ENCODE peak calls at places on chromosomes 12 and 14, in four cellular contexts. One of them, this sample, is unnamed. For H3K36me3, the result is how much of the 10 kb centered on the place peaks cover.

GRCh38 chr14:85573406-85573805 is 43.5 kb downstream of the FLRT2 start:
- DNase-seq in CD4-positive, alpha-beta memory T cell: no peak
- DNase-seq in adipocyte: no peak
- DNase-seq in kidney epithelial cell: no peak
- DNase-seq in this sample: no peak

GRCh38 chr14:21990116-21990515 is 316.5 kb upstream of the OR4E1 start:
- DNase-seq in kidney epithelial cell: no peak
- DNase-seq in CD4-positive, alpha-beta memory T cell: no peak
- DNase-seq in adipocyte: no peak
- DNase-seq in this sample: no peak

GRCh38 chr12:4567073-4567881 is 5.3 kb downstream of the DYRK4 start:
- DNase-seq in kidney epithelial cell: no peak
- DNase-seq in adipocyte: no peak
- DNase-seq in CD4-positive, alpha-beta memory T cell: no peak
- DNase-seq in this sample: no peak

GRCh38 chr12:102948941-102949352 is 8.5 kb upstream of the ASCL1 start:
- DNase-seq in CD4-positive, alpha-beta memory T cell: peak
- DNase-seq in kidney epithelial cell: no peak
- DNase-seq in adipocyte: peak
- DNase-seq in this sample: no peak

GRCh38 chr12:116492703-116493324 is 66.4 kb upstream of the MAP1LC3B2 start:
- DNase-seq in adipocyte: peak
- DNase-seq in CD4-positive, alpha-beta memory T cell: peak
- DNase-seq in kidney epithelial cell: peak
- DNase-seq in this sample: no peak

GRCh38 chr14:61511558-61511924 is 183.8 kb upstream of the HIF1A start:
- DNase-seq in CD4-positive, alpha-beta memory T cell: no peak
- DNase-seq in adipocyte: no peak
- DNase-seq in kidney epithelial cell: no peak
- DNase-seq in this sample: peak

GRCh38 chr14:56195727-56196126 is 77.5 kb downstream of the PELI2 start:
- DNase-seq in CD4-positive, alpha-beta memory T cell: no peak
- DNase-seq in adipocyte: no peak
- DNase-seq in kidney epithelial cell: peak
- DNase-seq in this sample: peak

GRCh38 chr12:52615208-52615868 is 3.0 kb downstream of the KRT73 start:
- DNase-seq in kidney epithelial cell: no peak
- DNase-seq in CD4-positive, alpha-beta memory T cell: no peak
- DNase-seq in adipocyte: no peak
- DNase-seq in this sample: peak

GRCh38 chr12:94873368-94874085 is 130.0 kb downstream of the NDUFA12 start:
- DNase-seq in adipocyte: peak
- DNase-seq in CD4-positive, alpha-beta memory T cell: no peak
- DNase-seq in kidney epithelial cell: no peak
- DNase-seq in this sample: no peak

GRCh38 chr14:48373993-48374392 is 698.6 kb upstream of the MDGA2 start:
- DNase-seq in adipocyte: no peak
- DNase-seq in CD4-positive, alpha-beta memory T cell: no peak
- DNase-seq in kidney epithelial cell: no peak
- DNase-seq in this sample: no peak

GRCh38 chr12:72863671-72864070 is 591.5 kb downstream of the TRHDE start:
- DNase-seq in kidney epithelial cell: no peak
- DNase-seq in CD4-positive, alpha-beta memory T cell: no peak
- DNase-seq in adipocyte: no peak
- DNase-seq in this sample: no peak

GRCh38 chr12:110165540-110166159 is 41.5 kb downstream of the IFT81 start:
- DNase-seq in kidney epithelial cell: no peak
- DNase-seq in adipocyte: no peak
- DNase-seq in CD4-positive, alpha-beta memory T cell: no peak
- DNase-seq in this sample: no peak

GRCh38 chr12:51997156-51997555 is 9.6 kb upstream of the TAMALIN start:
- DNase-seq in kidney epithelial cell: no peak
- DNase-seq in adipocyte: no peak
- DNase-seq in CD4-positive, alpha-beta memory T cell: no peak
- DNase-seq in this sample: no peak

GRCh38 chr12:116962783-116963356 is 52.1 kb downstream of the FBXW8 start:
- DNase-seq in kidney epithelial cell: no peak
- DNase-seq in CD4-positive, alpha-beta memory T cell: no peak
- DNase-seq in adipocyte: no peak
- DNase-seq in this sample: no peak

DNA sequence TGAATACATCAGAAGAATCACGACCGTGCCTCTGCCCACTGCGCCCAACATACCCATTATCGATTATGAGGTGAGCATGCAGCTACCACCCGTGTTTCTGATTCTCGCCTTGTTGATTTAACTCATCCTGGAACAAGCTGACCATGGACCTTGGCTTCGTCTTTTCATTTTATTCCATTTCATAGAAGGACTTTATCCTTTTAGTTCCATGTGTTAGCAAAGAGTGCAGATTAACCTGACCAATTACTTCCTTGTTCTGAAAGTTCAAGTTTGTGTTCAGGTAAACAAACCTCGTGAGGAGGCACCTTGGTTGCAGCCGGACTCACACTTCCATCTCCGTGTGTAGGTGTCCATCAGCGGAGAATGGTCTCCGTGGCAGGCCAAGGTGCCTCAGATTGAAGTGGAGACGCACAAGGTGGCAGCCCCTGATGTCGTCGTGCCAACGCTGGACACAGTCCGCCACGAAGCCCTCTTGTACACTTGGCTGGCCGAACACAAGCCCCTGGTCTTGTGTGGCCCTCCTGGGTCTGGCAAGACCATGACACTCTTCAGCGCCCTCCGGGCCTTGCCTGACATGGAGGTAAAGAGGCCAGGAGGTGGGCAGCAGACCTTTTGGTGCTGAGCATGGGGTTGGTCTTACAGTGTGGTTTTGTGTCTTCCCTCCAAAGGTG is 52.2 kb downstream of the DYNC1H1 start:
- DNase-seq in kidney epithelial cell: no peak
- DNase-seq in adipocyte: no peak
- DNase-seq in CD4-positive, alpha-beta memory T cell: no peak
- DNase-seq in this sample: no peak
- H3K36me3 ChIP-seq in kidney epithelial cell: under half
- H3K36me3 ChIP-seq in adipocyte: half or more
- H3K36me3 ChIP-seq in CD4-positive, alpha-beta memory T cell: half or more
- H3K36me3 ChIP-seq in this sample: half or more

GRCh38 chr14:102889615-102890014 is 32.8 kb upstream of the AMN start:
- DNase-seq in adipocyte: no peak
- DNase-seq in CD4-positive, alpha-beta memory T cell: no peak
- DNase-seq in kidney epithelial cell: no peak
- DNase-seq in this sample: no peak

GRCh38 chr14:102883028-102883953 is 39.2 kb upstream of the AMN start:
- DNase-seq in kidney epithelial cell: no peak
- DNase-seq in CD4-positive, alpha-beta memory T cell: no peak
- DNase-seq in adipocyte: no peak
- DNase-seq in this sample: no peak

GRCh38 chr14:102882233-102882906 is 40.1 kb upstream of the AMN start:
- DNase-seq in kidney epithelial cell: no peak
- DNase-seq in adipocyte: no peak
- DNase-seq in CD4-positive, alpha-beta memory T cell: no peak
- DNase-seq in this sample: no peak

GRCh38 chr14:102888748-102889147 is 33.7 kb upstream of the AMN start:
- DNase-seq in CD4-positive, alpha-beta memory T cell: no peak
- DNase-seq in adipocyte: no peak
- DNase-seq in kidney epithelial cell: no peak
- DNase-seq in this sample: no peak

DNA sequence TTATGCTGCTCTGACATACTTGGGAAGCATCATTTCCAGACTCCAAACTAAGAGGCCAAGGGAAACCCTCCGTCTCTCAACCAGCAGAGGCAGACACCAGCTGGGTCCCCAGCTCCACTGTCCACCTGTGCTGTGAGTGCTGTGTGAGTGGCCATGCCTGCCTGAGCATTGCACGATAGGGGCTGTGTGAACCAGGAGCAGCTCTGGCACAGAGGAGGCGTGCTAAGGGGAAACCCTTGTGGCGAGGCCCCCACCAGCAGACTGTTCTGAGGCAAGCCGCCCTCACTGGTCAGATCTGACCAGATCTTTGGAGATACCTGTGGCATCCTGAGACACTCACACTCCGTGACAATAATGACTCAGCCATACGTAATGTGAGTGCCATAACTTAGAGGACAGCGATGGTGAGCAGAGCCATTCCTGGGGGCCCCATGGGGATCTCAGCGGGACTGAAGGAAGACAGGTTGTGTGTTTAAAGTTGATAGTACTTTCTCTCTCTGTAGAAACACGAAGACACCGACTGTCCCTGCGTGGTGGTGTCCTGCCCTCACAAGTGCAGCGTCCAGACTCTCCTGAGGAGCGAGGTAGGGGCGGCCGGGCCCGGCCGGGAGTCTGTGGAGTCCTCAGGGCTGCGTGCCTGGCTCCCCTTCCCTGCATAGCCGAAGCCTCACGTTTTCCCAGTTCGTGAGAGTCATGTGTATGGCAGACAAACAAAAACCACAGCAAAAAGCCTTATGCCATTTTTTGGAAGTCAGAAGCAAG is 36.6 kb upstream of the AMN start:
- DNase-seq in CD4-positive, alpha-beta memory T cell: no peak
- DNase-seq in adipocyte: no peak
- DNase-seq in kidney epithelial cell: no peak
- DNase-seq in this sample: no peak
- H3K36me3 ChIP-seq in CD4-positive, alpha-beta memory T cell: under half
- H3K36me3 ChIP-seq in adipocyte: half or more
- H3K36me3 ChIP-seq in kidney epithelial cell: under half
- H3K36me3 ChIP-seq in this sample: half or more

GRCh38 chr12:46246021-46246700 is 22.7 kb downstream of the SLC38A1 start:
- DNase-seq in adipocyte: no peak
- DNase-seq in CD4-positive, alpha-beta memory T cell: peak
- DNase-seq in kidney epithelial cell: no peak
- DNase-seq in this sample: peak
- H3K36me3 ChIP-seq in adipocyte: under half
- H3K36me3 ChIP-seq in CD4-positive, alpha-beta memory T cell: under half
- H3K36me3 ChIP-seq in kidney epithelial cell: under half
- H3K36me3 ChIP-seq in this sample: under half

GRCh38 chr12:120571299-120571698 is 9.9 kb downstream of the POP5 start:
- DNase-seq in CD4-positive, alpha-beta memory T cell: no peak
- DNase-seq in adipocyte: no peak
- DNase-seq in kidney epithelial cell: no peak
- DNase-seq in this sample: no peak
- H3K36me3 ChIP-seq in CD4-positive, alpha-beta memory T cell: half or more
- H3K36me3 ChIP-seq in adipocyte: half or more
- H3K36me3 ChIP-seq in kidney epithelial cell: under half
- H3K36me3 ChIP-seq in this sample: under half

DNA sequence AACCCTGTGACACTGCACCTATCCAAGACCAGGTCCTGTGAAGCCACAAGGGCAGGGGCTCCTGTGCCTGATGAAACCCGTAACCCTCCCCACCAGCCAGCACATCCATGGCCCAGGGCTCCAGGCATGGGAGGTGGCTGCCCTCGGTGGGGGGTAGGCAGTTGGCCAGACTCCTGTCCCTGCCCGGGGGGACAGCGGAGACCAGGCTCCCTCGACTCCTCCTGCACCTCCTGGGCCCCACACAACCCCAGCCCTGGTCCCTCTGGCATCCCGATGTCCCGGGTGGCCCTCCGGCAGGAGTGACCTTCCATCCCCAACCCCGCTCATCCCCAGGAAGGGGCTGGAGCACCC is 11.4 kb downstream of the AKT1 start:
- DNase-seq in CD4-positive, alpha-beta memory T cell: no peak
- DNase-seq in kidney epithelial cell: no peak
- DNase-seq in adipocyte: no peak
- DNase-seq in this sample: no peak
- H3K36me3 ChIP-seq in CD4-positive, alpha-beta memory T cell: under half
- H3K36me3 ChIP-seq in kidney epithelial cell: under half
- H3K36me3 ChIP-seq in adipocyte: under half
- H3K36me3 ChIP-seq in this sample: under half

GRCh38 chr12:131917139-131917710 is 11.9 kb upstream of the PUS1 start:
- DNase-seq in CD4-positive, alpha-beta memory T cell: no peak
- DNase-seq in kidney epithelial cell: no peak
- DNase-seq in adipocyte: no peak
- DNase-seq in this sample: no peak
- H3K36me3 ChIP-seq in CD4-positive, alpha-beta memory T cell: under half
- H3K36me3 ChIP-seq in kidney epithelial cell: under half
- H3K36me3 ChIP-seq in adipocyte: under half
- H3K36me3 ChIP-seq in this sample: half or more

GRCh38 chr12:66683822-66684221 is 4.9 kb upstream of the GRIP1 start:
- DNase-seq in CD4-positive, alpha-beta memory T cell: no peak
- DNase-seq in kidney epithelial cell: no peak
- DNase-seq in adipocyte: no peak
- DNase-seq in this sample: no peak

GRCh38 chr12:66679441-66680069 is 679 bp upstream of the GRIP1 start:
- DNase-seq in CD4-positive, alpha-beta memory T cell: no peak
- DNase-seq in adipocyte: no peak
- DNase-seq in kidney epithelial cell: no peak
- DNase-seq in this sample: no peak

GRCh38 chr12:66684222-66684621 is 5.3 kb upstream of the GRIP1 start:
- DNase-seq in adipocyte: no peak
- DNase-seq in kidney epithelial cell: no peak
- DNase-seq in CD4-positive, alpha-beta memory T cell: no peak
- DNase-seq in this sample: no peak

GRCh38 chr12:66678640-66679268 is at the start of gene GRIP1:
- DNase-seq in kidney epithelial cell: no peak
- DNase-seq in CD4-positive, alpha-beta memory T cell: no peak
- DNase-seq in adipocyte: no peak
- DNase-seq in this sample: no peak

GRCh38 chr12:66683073-66683472 is 4.2 kb upstream of the GRIP1 start:
- DNase-seq in CD4-positive, alpha-beta memory T cell: no peak
- DNase-seq in kidney epithelial cell: no peak
- DNase-seq in adipocyte: no peak
- DNase-seq in this sample: no peak
- H3K36me3 ChIP-seq in CD4-positive, alpha-beta memory T cell: under half
- H3K36me3 ChIP-seq in kidney epithelial cell: under half
- H3K36me3 ChIP-seq in adipocyte: under half
- H3K36me3 ChIP-seq in this sample: under half

DNA sequence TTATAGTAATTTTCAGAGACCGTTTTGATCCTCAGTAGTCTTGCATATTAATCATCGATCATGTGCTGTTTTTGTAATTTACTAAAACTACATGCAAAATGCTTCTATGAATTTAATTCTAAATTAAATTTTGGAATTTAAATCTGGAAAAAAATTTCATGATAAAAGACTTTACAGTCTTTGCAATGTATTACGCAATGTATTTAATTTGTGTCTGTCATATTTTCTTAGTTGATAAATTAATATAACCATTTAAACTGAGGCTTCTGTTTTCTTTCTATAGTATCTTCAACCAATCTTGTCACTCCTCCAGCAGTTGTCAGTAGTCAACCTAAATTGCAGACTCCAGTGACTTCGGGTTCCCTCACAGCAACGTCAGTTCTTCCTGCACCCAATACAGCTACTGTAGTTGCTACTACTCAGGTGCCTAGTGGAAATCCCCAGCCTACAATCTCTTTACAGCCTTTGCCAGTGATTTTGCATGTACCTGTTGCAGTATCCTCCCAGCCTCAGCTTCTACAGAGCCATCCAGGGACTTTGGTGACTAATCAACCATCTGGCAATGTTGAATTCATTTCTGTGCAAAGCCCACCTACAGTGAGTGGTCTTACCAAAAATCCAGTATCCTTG is 94.8 kb downstream of the ATF7IP start:
- DNase-seq in CD4-positive, alpha-beta memory T cell: no peak
- DNase-seq in adipocyte: no peak
- DNase-seq in kidney epithelial cell: no peak
- DNase-seq in this sample: peak
- H3K36me3 ChIP-seq in CD4-positive, alpha-beta memory T cell: under half
- H3K36me3 ChIP-seq in adipocyte: half or more
- H3K36me3 ChIP-seq in kidney epithelial cell: under half
- H3K36me3 ChIP-seq in this sample: under half

DNA sequence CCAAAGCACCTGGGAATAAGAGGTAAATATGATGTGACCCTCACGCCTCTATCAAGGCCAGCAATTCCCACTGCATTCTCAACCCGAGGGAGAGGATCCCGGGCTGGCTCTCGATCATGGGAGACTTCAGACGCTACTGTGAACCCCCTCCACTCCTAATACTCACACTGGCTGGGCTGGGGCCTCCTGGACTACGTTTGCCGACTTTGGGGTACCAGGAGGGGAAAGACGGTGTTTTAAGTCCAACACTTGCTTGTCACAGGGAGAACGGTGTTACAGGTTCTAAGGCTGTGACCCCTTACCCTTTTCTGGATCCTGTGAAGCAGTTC is 475 bp downstream of the NACA start:
- DNase-seq in kidney epithelial cell: no peak
- DNase-seq in CD4-positive, alpha-beta memory T cell: peak
- DNase-seq in adipocyte: peak
- DNase-seq in this sample: no peak
- H3K36me3 ChIP-seq in kidney epithelial cell: under half
- H3K36me3 ChIP-seq in CD4-positive, alpha-beta memory T cell: under half
- H3K36me3 ChIP-seq in adipocyte: under half
- H3K36me3 ChIP-seq in this sample: under half

This sample was measured in naive thymus-derived CD4-positive, alpha-beta T cell.